ENCODE peak calls at places on chromosomes 5 and 9, in eight cellular contexts. One of them, this sample, is unnamed.

GRCh38 chr5:58261605-58262004 is 198.3 kb downstream of the PLK2 start:
- DNase-seq in germinal center: no peak
- DNase-seq in ACHN: peak; percentile 44
- DNase-seq in M059J: peak; percentile 80
- DNase-seq in GM10248: no peak
- DNase-seq in SJSA1: no peak
- DNase-seq in effector memory CD4-positive, alpha-beta T cell: no peak
- DNase-seq in AG10803: peak; percentile 76
- DNase-seq in this sample: no peak

GRCh38 chr5:54310433-54311177 is at the start of gene ARL15:
- DNase-seq in germinal center: peak; percentile 99
- DNase-seq in ACHN: peak; percentile 95
- DNase-seq in M059J: peak; percentile 97
- DNase-seq in GM10248: peak; percentile 98
- DNase-seq in SJSA1: peak; percentile 97
- DNase-seq in effector memory CD4-positive, alpha-beta T cell: peak; percentile 96
- DNase-seq in AG10803: peak; percentile 97
- DNase-seq in this sample: peak; percentile 99

GRCh38 chr9:122206118-122207046 is 22.4 kb downstream of the LHX6 start:
- DNase-seq in germinal center: no peak
- DNase-seq in ACHN: no peak
- DNase-seq in M059J: peak; percentile 77
- DNase-seq in GM10248: no peak
- DNase-seq in SJSA1: peak; percentile 90
- DNase-seq in effector memory CD4-positive, alpha-beta T cell: no peak
- DNase-seq in AG10803: peak; percentile 85
- DNase-seq in this sample: no peak

GRCh38 chr5:139670369-139671095 is 22.4 kb downstream of the CXXC5 start:
- DNase-seq in germinal center: peak; percentile 91
- DNase-seq in ACHN: no peak
- DNase-seq in M059J: no peak
- DNase-seq in GM10248: peak; percentile 74
- DNase-seq in SJSA1: no peak
- DNase-seq in effector memory CD4-positive, alpha-beta T cell: no peak
- DNase-seq in AG10803: no peak
- DNase-seq in this sample: no peak

GRCh38 chr9:489198-490197 is 274.8 kb downstream of the DOCK8 start:
- DNase-seq in germinal center: no peak
- DNase-seq in ACHN: no peak
- DNase-seq in M059J: peak; percentile 34
- DNase-seq in GM10248: no peak
- DNase-seq in SJSA1: no peak
- DNase-seq in effector memory CD4-positive, alpha-beta T cell: no peak
- DNase-seq in AG10803: no peak
- DNase-seq in this sample: no peak

GRCh38 chr5:137696481-137696880 is 39.4 kb downstream of the KLHL3 start:
- DNase-seq in germinal center: no peak
- DNase-seq in ACHN: no peak
- DNase-seq in M059J: peak; percentile 35
- DNase-seq in GM10248: no peak
- DNase-seq in SJSA1: no peak
- DNase-seq in effector memory CD4-positive, alpha-beta T cell: no peak
- DNase-seq in AG10803: no peak
- DNase-seq in this sample: no peak

GRCh38 chr9:119157196-119157595 is 212.0 kb downstream of the BRINP1 start:
- DNase-seq in germinal center: no peak
- DNase-seq in ACHN: no peak
- DNase-seq in M059J: no peak
- DNase-seq in GM10248: no peak
- DNase-seq in SJSA1: no peak
- DNase-seq in effector memory CD4-positive, alpha-beta T cell: no peak
- DNase-seq in AG10803: no peak
- DNase-seq in this sample: no peak

GRCh38 chr9:129511320-129511900 is 109.5 kb downstream of the C9orf50 start:
- DNase-seq in germinal center: no peak
- DNase-seq in ACHN: no peak
- DNase-seq in M059J: peak; percentile 16
- DNase-seq in GM10248: no peak
- DNase-seq in SJSA1: no peak
- DNase-seq in effector memory CD4-positive, alpha-beta T cell: no peak
- DNase-seq in AG10803: no peak
- DNase-seq in this sample: no peak

GRCh38 chr5:16809816-16810502 is 126.1 kb downstream of the MYO10 start:
- DNase-seq in germinal center: no peak
- DNase-seq in ACHN: no peak
- DNase-seq in M059J: peak; percentile 85
- DNase-seq in GM10248: no peak
- DNase-seq in SJSA1: peak; percentile 81
- DNase-seq in effector memory CD4-positive, alpha-beta T cell: no peak
- DNase-seq in AG10803: peak; percentile 94
- DNase-seq in this sample: no peak

GRCh38 chr5:163938595-163938994 is 433.2 kb downstream of the MAT2B start:
- DNase-seq in germinal center: no peak
- DNase-seq in ACHN: no peak
- DNase-seq in M059J: no peak
- DNase-seq in GM10248: no peak
- DNase-seq in SJSA1: no peak
- DNase-seq in effector memory CD4-positive, alpha-beta T cell: no peak
- DNase-seq in AG10803: no peak
- DNase-seq in this sample: no peak

GRCh38 chr5:79021753-79022152 is 36.6 kb upstream of the ARSB start:
- DNase-seq in germinal center: no peak
- DNase-seq in ACHN: no peak
- DNase-seq in M059J: no peak
- DNase-seq in GM10248: no peak
- DNase-seq in SJSA1: no peak
- DNase-seq in effector memory CD4-positive, alpha-beta T cell: no peak
- DNase-seq in AG10803: no peak
- DNase-seq in this sample: peak; percentile 41

GRCh38 chr9:121633144-121633714 is 18.2 kb upstream of the DAB2IP start:
- DNase-seq in germinal center: no peak
- DNase-seq in ACHN: no peak
- DNase-seq in M059J: no peak
- DNase-seq in GM10248: no peak
- DNase-seq in SJSA1: no peak
- DNase-seq in effector memory CD4-positive, alpha-beta T cell: no peak
- DNase-seq in AG10803: no peak
- DNase-seq in this sample: no peak

GRCh38 chr9:4422495-4422894 is 67.8 kb upstream of the SLC1A1 start:
- DNase-seq in germinal center: no peak
- DNase-seq in ACHN: no peak
- DNase-seq in M059J: no peak
- DNase-seq in GM10248: peak; percentile 24
- DNase-seq in SJSA1: no peak
- DNase-seq in effector memory CD4-positive, alpha-beta T cell: no peak
- DNase-seq in AG10803: no peak
- DNase-seq in this sample: peak; percentile 72

GRCh38 chr9:115008536-115008935 is 78.1 kb upstream of the TNFSF8 start:
- DNase-seq in germinal center: no peak
- DNase-seq in ACHN: peak; percentile 73
- DNase-seq in M059J: peak; percentile 96
- DNase-seq in GM10248: no peak
- DNase-seq in SJSA1: peak; percentile 70
- DNase-seq in effector memory CD4-positive, alpha-beta T cell: no peak
- DNase-seq in AG10803: peak; percentile 87
- DNase-seq in this sample: peak; percentile 63

GRCh38 chr5:60887096-60887495 is 43.0 kb upstream of the ELOVL7 start:
- DNase-seq in germinal center: no peak
- DNase-seq in ACHN: no peak
- DNase-seq in M059J: no peak
- DNase-seq in GM10248: no peak
- DNase-seq in SJSA1: no peak
- DNase-seq in effector memory CD4-positive, alpha-beta T cell: no peak
- DNase-seq in AG10803: no peak
- DNase-seq in this sample: no peak

GRCh38 chr9:71072587-71072986 is 48.8 kb downstream of the TRPM3 start:
- DNase-seq in germinal center: no peak
- DNase-seq in ACHN: no peak
- DNase-seq in M059J: no peak
- DNase-seq in GM10248: no peak
- DNase-seq in SJSA1: no peak
- DNase-seq in effector memory CD4-positive, alpha-beta T cell: no peak
- DNase-seq in AG10803: peak; percentile 26
- DNase-seq in this sample: no peak

GRCh38 chr5:82388186-82388585 is 110.0 kb upstream of the RPS23 start:
- DNase-seq in germinal center: no peak
- DNase-seq in ACHN: no peak
- DNase-seq in M059J: peak; percentile 85
- DNase-seq in GM10248: no peak
- DNase-seq in SJSA1: peak; percentile 51
- DNase-seq in effector memory CD4-positive, alpha-beta T cell: no peak
- DNase-seq in AG10803: peak; percentile 82
- DNase-seq in this sample: no peak

GRCh38 chr5:89582768-89583339 is 699.9 kb upstream of the MEF2C start:
- DNase-seq in germinal center: no peak
- DNase-seq in ACHN: no peak
- DNase-seq in M059J: no peak
- DNase-seq in GM10248: no peak
- DNase-seq in SJSA1: no peak
- DNase-seq in effector memory CD4-positive, alpha-beta T cell: no peak
- DNase-seq in AG10803: peak; percentile 12
- DNase-seq in this sample: no peak

GRCh38 chr9:128416014-128416413 is 4.6 kb upstream of the CERCAM start:
- DNase-seq in germinal center: no peak
- DNase-seq in ACHN: no peak
- DNase-seq in M059J: no peak
- DNase-seq in GM10248: no peak
- DNase-seq in SJSA1: no peak
- DNase-seq in effector memory CD4-positive, alpha-beta T cell: no peak
- DNase-seq in AG10803: no peak
- DNase-seq in this sample: no peak

GRCh38 chr9:107635137-107635802 is 145.7 kb upstream of the KLF4 start:
- DNase-seq in germinal center: no peak
- DNase-seq in ACHN: no peak
- DNase-seq in M059J: no peak
- DNase-seq in GM10248: no peak
- DNase-seq in SJSA1: no peak
- DNase-seq in effector memory CD4-positive, alpha-beta T cell: no peak
- DNase-seq in AG10803: no peak
- DNase-seq in this sample: no peak

GRCh38 chr5:132268698-132269551 is 11.4 kb downstream of the PDLIM4 start:
- DNase-seq in germinal center: no peak
- DNase-seq in ACHN: peak; percentile 27
- DNase-seq in M059J: peak; percentile 37
- DNase-seq in GM10248: peak; percentile 74
- DNase-seq in SJSA1: peak; percentile 95
- DNase-seq in effector memory CD4-positive, alpha-beta T cell: no peak
- DNase-seq in AG10803: peak; percentile 85
- DNase-seq in this sample: no peak

GRCh38 chr5:78490709-78491485 is 130.5 kb downstream of the SCAMP1 start:
- DNase-seq in germinal center: no peak
- DNase-seq in ACHN: no peak
- DNase-seq in M059J: no peak
- DNase-seq in GM10248: no peak
- DNase-seq in SJSA1: no peak
- DNase-seq in effector memory CD4-positive, alpha-beta T cell: no peak
- DNase-seq in AG10803: no peak
- DNase-seq in this sample: no peak

GRCh38 chr9:133730994-133731715 is 7.0 kb downstream of the SARDH start:
- DNase-seq in germinal center: no peak
- DNase-seq in ACHN: no peak
- DNase-seq in M059J: no peak
- DNase-seq in GM10248: no peak
- DNase-seq in SJSA1: peak; percentile 37
- DNase-seq in effector memory CD4-positive, alpha-beta T cell: no peak
- DNase-seq in AG10803: no peak
- DNase-seq in this sample: no peak

GRCh38 chr5:107951322-107951721 is 280.6 kb upstream of the EFNA5 start:
- DNase-seq in germinal center: no peak
- DNase-seq in ACHN: no peak
- DNase-seq in M059J: no peak
- DNase-seq in GM10248: no peak
- DNase-seq in SJSA1: no peak
- DNase-seq in effector memory CD4-positive, alpha-beta T cell: no peak
- DNase-seq in AG10803: no peak
- DNase-seq in this sample: no peak

GRCh38 chr9:126699401-126699851 is 85.7 kb downstream of the LMX1B start:
- DNase-seq in germinal center: no peak
- DNase-seq in ACHN: no peak
- DNase-seq in M059J: no peak
- DNase-seq in GM10248: no peak
- DNase-seq in SJSA1: no peak
- DNase-seq in effector memory CD4-positive, alpha-beta T cell: no peak
- DNase-seq in AG10803: no peak
- DNase-seq in this sample: peak; percentile 38

GRCh38 chr9:100011062-100011681 is 87.6 kb downstream of the ERP44 start:
- DNase-seq in germinal center: peak; percentile 60
- DNase-seq in ACHN: peak; percentile 58
- DNase-seq in M059J: peak; percentile 31
- DNase-seq in GM10248: peak; percentile 49
- DNase-seq in SJSA1: no peak
- DNase-seq in effector memory CD4-positive, alpha-beta T cell: no peak
- DNase-seq in AG10803: peak; percentile 48
- DNase-seq in this sample: peak; percentile 60

GRCh38 chr9:124776952-124777645 is at the start of gene OLFML2A:
- DNase-seq in germinal center: peak; percentile 54
- DNase-seq in ACHN: peak; percentile 51
- DNase-seq in M059J: peak; percentile 31
- DNase-seq in GM10248: peak; percentile 61
- DNase-seq in SJSA1: no peak
- DNase-seq in effector memory CD4-positive, alpha-beta T cell: no peak
- DNase-seq in AG10803: no peak
- DNase-seq in this sample: peak; percentile 87

This sample was measured in endodermal cell.